ENCODE peak calls at places on chromosome 17, in seven cellular contexts. C, B, Z, E, H, O and Y are unnamed samples. For H3K9me3 and H3K4me1, the result is how much of the 10 kb centered on the place peaks cover.

GRCh38 chr17:8255499-8255898 is 6.4 kb downstream of the PFAS start:
- DNase-seq in C (no peak), B (no peak), Z (no peak), E (peak), H (no peak), O (no peak), Y (no peak)

GRCh38 chr17:70298929-70299529 is 129.7 kb downstream of the KCNJ2 start:
- DNase-seq in C (no peak), B (no peak), Z (no peak), E (no peak), H (no peak), O (no peak), Y (no peak)

GRCh38 chr17:75763613-75764416 is 1.2 kb downstream of the GALK1 start:
- DNase-seq in C (peak), B (no peak), Z (no peak), E (no peak), H (peak), O (no peak), Y (no peak)

GRCh38 chr17:16926591-16927451 is 45.1 kb downstream of the TNFRSF13B start:
- DNase-seq in C (no peak), B (no peak), Z (peak), E (no peak), H (peak), O (no peak), Y (no peak)

GRCh38 chr17:51833045-51833444 is 325.5 kb downstream of the CA10 start:
- DNase-seq in C (no peak), B (no peak), Z (no peak), E (no peak), H (no peak), O (no peak), Y (no peak)

GRCh38 chr17:31525801-31526549 is 134.5 kb downstream of the RAB11FIP4 start:
- DNase-seq in C (no peak), B (no peak), Z (no peak), E (peak), H (peak), O (no peak), Y (no peak)

GRCh38 chr17:75088465-75088895 is 726 bp downstream of the SLC16A5 start:
- DNase-seq in C (no peak), B (no peak), Z (no peak), E (no peak), H (no peak), O (no peak), Y (no peak)

GRCh38 chr17:43868236-43868994 is 21.4 kb downstream of the CD300LG start:
- DNase-seq in C (no peak), B (no peak), Z (no peak), E (no peak), H (no peak), O (no peak), Y (no peak)

GRCh38 chr17:63454915-63455314 is 8.8 kb upstream of the CYB561 start:
- DNase-seq in C (no peak), B (no peak), Z (no peak), E (no peak), H (no peak), O (no peak), Y (no peak)

GRCh38 chr17:35866356-35866950 is 2.2 kb downstream of the HEATR9 start:
- DNase-seq in C (no peak), B (no peak), Z (no peak), E (no peak), H (no peak), O (no peak), Y (no peak)

GRCh38 chr17:61411114-61411943 is 11.7 kb downstream of the TBX2 start:
- DNase-seq in C (peak), B (no peak), Z (peak), E (no peak), H (peak), O (no peak), Y (peak)

GRCh38 chr17:59680314-59680713 is 26.9 kb downstream of the PTRH2 start:
- DNase-seq in C (no peak), B (no peak), Z (no peak), E (no peak), H (no peak), O (no peak), Y (no peak)

GRCh38 chr17:49516190-49516589 is 21.1 kb downstream of the NGFR start:
- DNase-seq in C (no peak), B (no peak), Z (no peak), E (no peak), H (peak), O (no peak), Y (peak)

GRCh38 chr17:40106760-40107265 is 6.4 kb upstream of the NR1D1 start:
- DNase-seq in C (no peak), B (peak), Z (no peak), E (no peak), H (no peak), O (no peak), Y (no peak)

GRCh38 chr17:58491510-58492045 is 3.4 kb upstream of the HSF5 start:
- DNase-seq in C (no peak), B (no peak), Z (no peak), E (no peak), H (no peak), O (no peak), Y (no peak)

GRCh38 chr17:46811978-46812583 is 6.4 kb downstream of the WNT3 start:
- DNase-seq in C (no peak), B (no peak), Z (no peak), E (no peak), H (no peak), O (no peak), Y (no peak)

GRCh38 chr17:49730078-49730786 is 22.5 kb upstream of the SLC35B1 start:
- DNase-seq in C (peak), B (peak), Z (no peak), E (no peak), H (peak), O (no peak), Y (peak)

GRCh38 chr17:80424878-80425765 is 10.2 kb downstream of the ENDOV start:
- DNase-seq in C (no peak), B (no peak), Z (no peak), E (no peak), H (peak), O (no peak), Y (no peak)

GRCh38 chr17:3834811-3835210 is 11.2 kb downstream of the NCBP3 start:
- DNase-seq in C (no peak), B (no peak), Z (no peak), E (no peak), H (no peak), O (no peak), Y (no peak)

GRCh38 chr17:56441331-56441730 is 152.2 kb upstream of the NOG start:
- DNase-seq in C (no peak), B (no peak), Z (no peak), E (no peak), H (no peak), O (no peak), Y (no peak)

GRCh38 chr17:7416323-7416722 is 3.8 kb upstream of the SPEM1 start:
- DNase-seq in C (peak), B (no peak), Z (no peak), E (no peak), H (no peak), O (no peak), Y (no peak)

GRCh38 chr17:62750502-62751349 is 57.4 kb downstream of the MARCHF10 start:
- DNase-seq in C (no peak), B (no peak), Z (no peak), E (no peak), H (no peak), O (no peak), Y (peak)

GRCh38 chr17:45414997-45415881 is 17.4 kb downstream of the ARHGAP27 start:
- DNase-seq in C (no peak), B (no peak), Z (no peak), E (no peak), H (no peak), O (no peak), Y (no peak)

GRCh38 chr17:73262676-73263642 is 1.3 kb upstream of the CPSF4L start:
- DNase-seq in C (no peak), B (no peak), Z (no peak), E (no peak), H (peak), O (no peak), Y (no peak)

GRCh38 chr17:32258383-32259121 is 7.1 kb upstream of the RHBDL3 start:
- DNase-seq in C (no peak), B (no peak), Z (no peak), E (no peak), H (peak), O (no peak), Y (no peak)

GRCh38 chr17:7113273-7114071 is 1.1 kb downstream of the ASGR2 start:
- DNase-seq in C (peak), B (no peak), Z (no peak), E (no peak), H (peak), O (no peak), Y (no peak)

GRCh38 chr17:80264048-80264792 is 3.6 kb downstream of the RNF213 start:
- DNase-seq in C (no peak), B (no peak), Z (peak), E (no peak), H (no peak), O (peak), Y (no peak)

GRCh38 chr17:70869402-70870085 is 700.2 kb downstream of the KCNJ2 start:
- DNase-seq in C (no peak), B (no peak), Z (no peak), E (no peak), H (no peak), O (no peak), Y (no peak)

GRCh38 chr17:9772658-9773057 is 18.7 kb downstream of the DHRS7C start:
- DNase-seq in C (no peak), B (no peak), Z (no peak), E (no peak), H (peak), O (no peak), Y (no peak)
- H3K9me3 ChIP-seq in C (under half), B (under half), Z (under half), E (under half), H (under half), O (under half), Y (under half)

GRCh38 chr17:14407541-14407940 is 106.7 kb downstream of the HS3ST3B1 start:
- DNase-seq in C (no peak), B (no peak), Z (no peak), E (no peak), H (no peak), O (no peak), Y (no peak)

GRCh38 chr17:14405189-14405588 is 104.3 kb downstream of the HS3ST3B1 start:
- DNase-seq in C (no peak), B (no peak), Z (no peak), E (no peak), H (no peak), O (no peak), Y (no peak)

DNA sequence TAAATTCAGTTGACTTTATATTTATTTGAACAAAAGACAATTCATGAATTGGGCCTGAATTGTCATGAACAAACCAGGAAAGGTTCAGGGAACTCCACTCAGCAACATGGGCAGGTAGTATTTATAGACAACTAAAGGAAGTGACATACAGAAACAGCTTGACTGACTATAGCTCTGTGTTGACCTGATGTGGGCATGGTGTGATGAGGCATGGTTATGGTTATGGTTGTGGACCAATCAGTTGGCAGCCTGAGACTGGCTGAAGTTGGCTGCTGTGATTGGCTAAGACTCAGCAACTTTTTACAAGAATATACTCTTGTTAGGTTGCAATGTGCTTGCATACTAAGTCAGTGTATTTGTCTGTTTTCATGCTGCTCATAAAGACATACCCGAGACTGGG is 108.4 kb downstream of the HS3ST3B1 start:
- DNase-seq in C (no peak), B (no peak), Z (no peak), E (no peak), H (no peak), O (no peak), Y (no peak)
- H3K4me1 ChIP-seq in C (under half), B (under half), Z (under half), E (under half), H (under half), O (under half), Y (under half)

DNA sequence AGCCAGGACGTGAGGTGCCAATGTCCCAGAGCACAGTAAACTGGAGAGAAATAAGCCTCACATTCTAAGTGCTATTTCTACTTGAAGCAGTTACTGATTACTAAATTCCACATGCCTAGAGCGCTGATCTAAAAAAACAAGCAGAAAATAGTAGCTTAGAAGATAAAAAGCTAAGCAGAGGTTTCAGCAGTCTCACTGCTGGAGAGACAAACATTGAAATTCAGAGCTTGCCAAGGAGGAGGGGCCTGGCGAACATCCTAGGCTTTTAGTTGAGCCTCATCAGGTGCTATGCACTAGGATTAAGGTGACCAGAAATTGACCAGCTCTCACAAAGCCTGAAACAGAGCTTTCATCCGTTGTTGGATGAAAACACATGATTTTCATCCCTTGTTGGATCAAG is 136.9 kb upstream of the FAM20A start:
- DNase-seq in C (no peak), B (no peak), Z (no peak), E (no peak), H (no peak), O (no peak), Y (no peak)
- H3K9me3 ChIP-seq in C (under half), B (under half), Z (under half), E (under half), H (under half), O (under half), Y (under half)

DNA sequence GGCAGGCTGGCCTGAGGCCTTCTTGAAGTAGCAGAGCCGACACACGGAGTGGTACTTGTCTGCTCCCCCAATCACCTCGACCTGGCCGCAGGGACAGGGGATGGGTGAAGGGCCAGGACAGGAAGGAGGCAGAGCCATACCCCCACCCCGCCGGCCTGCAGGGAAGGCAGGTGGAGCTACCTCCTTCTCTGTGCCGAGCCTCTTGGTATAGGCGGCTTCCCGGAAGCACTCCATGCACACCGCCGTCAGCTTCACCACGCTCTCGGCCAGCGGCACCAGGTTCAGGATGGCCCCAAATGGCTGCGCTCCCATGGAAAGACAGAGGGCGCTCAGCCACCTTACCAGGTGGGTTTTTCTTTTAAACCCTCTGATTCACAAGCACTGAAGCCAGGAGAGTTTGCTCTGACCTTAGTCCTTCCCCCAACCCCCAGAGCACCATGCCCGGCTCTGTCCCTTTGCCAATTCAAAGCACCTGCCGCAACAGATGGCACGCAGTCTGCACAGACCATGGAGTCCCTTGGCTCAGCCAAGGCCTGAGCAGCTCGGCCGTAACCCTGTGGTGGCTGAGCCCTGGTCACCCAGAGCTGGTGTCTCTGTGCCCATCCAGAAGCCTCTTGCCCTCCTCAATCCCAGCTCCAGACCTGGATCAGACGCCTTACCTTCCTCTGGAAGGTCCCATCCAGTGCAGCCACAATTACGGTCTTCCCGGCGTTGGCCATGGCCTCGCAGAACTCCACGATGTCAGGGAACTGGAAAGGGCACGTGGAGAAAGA is 6.7 kb downstream of the SYNGR2 start:
- DNase-seq in C (no peak), B (no peak), Z (no peak), E (no peak), H (no peak), O (no peak), Y (no peak)
- H3K4me1 ChIP-seq in C (under half), B (half or more), Z (half or more), E (under half), H (under half), O (under half), Y (half or more)